ENCODE peak calls at places on chromosomes 2 and 18, in eight cellular contexts. X is CD8-positive, alpha-beta memory T cell; C is right cardiac atrium; K is Right ventricle myocardium superior; W is upper lobe of right lung; D is right lobe of liver; N is stimulated activated CD4-positive, alpha-beta T cell treated with anti-CD3 and anti-CD28 coated beads, Interleukin-2, amount 100 ng/mL, for 48 hours; V is GM20000. Z is an unnamed sample.

GRCh38 chr2:38547791-38548190 is 54.9 kb downstream of the HNRNPLL start:
- DNase-seq in X (no peak), C (no peak), K (no peak), W (no peak), D (no peak), N (no peak), V (no peak), Z (no peak)

GRCh38 chr2:100446696-100447095 is 23.6 kb upstream of the NMS start:
- DNase-seq in X (no peak), C (no peak), K (no peak), W (no peak), D (no peak), N (no peak), V (no peak), Z (no peak)

GRCh38 chr2:18623782-18624181 is 34.4 kb upstream of the NT5C1B start:
- DNase-seq in X (no peak), C (no peak), K (no peak), W (no peak), D (no peak), N (no peak), V (no peak), Z (no peak)

GRCh38 chr2:182618672-182619079 is 97.4 kb upstream of the DNAJC10 start:
- DNase-seq in X (no peak), C (no peak), K (no peak), W (no peak), D (no peak), N (no peak), V (no peak), Z (no peak)

GRCh38 chr2:235550946-235551345 is 57.1 kb downstream of the AGAP1 start:
- DNase-seq in X (no peak), C (no peak), K (no peak), W (peak; percentile 45), D (no peak), N (no peak), V (no peak), Z (no peak)

GRCh38 chr18:32469190-32469611 is 1.5 kb downstream of the GAREM1 start:
- DNase-seq in X (no peak), C (peak; percentile 57), K (peak; percentile 61), W (no peak), D (peak; percentile 75), N (no peak), V (peak; percentile 26), Z (no peak)

GRCh38 chr2:37916512-37917082 is 8.5 kb upstream of the RMDN2 start:
- DNase-seq in X (no peak), C (peak; percentile 61), K (peak; percentile 71), W (no peak), D (no peak), N (no peak), V (no peak), Z (no peak)

GRCh38 chr18:70499218-70499691 is 210.4 kb downstream of the SOCS6 start:
- DNase-seq in X (no peak), C (peak; percentile 34), K (no peak), W (no peak), D (no peak), N (no peak), V (no peak), Z (no peak)

GRCh38 chr2:203737360-203737759 is 30.9 kb downstream of the CD28 start:
- DNase-seq in X (no peak), C (no peak), K (no peak), W (no peak), D (no peak), N (no peak), V (peak; percentile 32), Z (no peak)

GRCh38 chr2:113891265-113891959 is 1.5 kb downstream of the ACTR3 start:
- DNase-seq in X (no peak), C (no peak), K (no peak), W (no peak), D (no peak), N (no peak), V (no peak), Z (no peak)

GRCh38 chr2:120769787-120770120 is 34.1 kb downstream of the GLI2 start:
- DNase-seq in X (no peak), C (peak; percentile 9), K (peak; percentile 16), W (no peak), D (no peak), N (no peak), V (no peak), Z (no peak)

GRCh38 chr2:106193491-106193976 is 567 bp downstream of the UXS1 start:
- DNase-seq in X (peak; percentile 11), C (peak; percentile 73), K (peak; percentile 57), W (peak; percentile 78), D (peak; percentile 55), N (peak; percentile 19), V (peak; percentile 49), Z (no peak)

GRCh38 chr2:108315408-108316193 is 26.9 kb downstream of the SULT1C2 start:
- DNase-seq in X (no peak), C (no peak), K (no peak), W (no peak), D (no peak), N (no peak), V (no peak), Z (no peak)

GRCh38 chr18:79278896-79279295 is 116.8 kb upstream of the NFATC1 start:
- DNase-seq in X (no peak), C (no peak), K (no peak), W (no peak), D (no peak), N (no peak), V (no peak), Z (no peak)

Z was measured in stimulated activated effector memory CD8-positive, alpha-beta T cell treated with anti-CD3 and anti-CD28 coated beads, Interleukin-12 subunit alpha, Interleukin-12 subunit beta, amount 100 ng/mL, for 72 hours.